ENCODE peak calls at places on chromosomes 16 and 17, in eight cellular contexts. L is esophagus muscularis mucosa, D is nephron progenitor cell, B is fibroblast of pulmonary artery, K is osteocyte, P is endodermal cell, Z is neural crest cell, X is HFFc6. H is an unnamed sample.

GRCh38 chr16:50478773-50479149 is 69.4 kb upstream of the NKD1 start:
- DNase-seq in D (no peak), B (no peak), K (no peak), Z (no peak), L (no peak), X (no peak), P (no peak), H (peak; percentile 16)

GRCh38 chr17:82330322-82331239 is 3.0 kb downstream of the SECTM1 start:
- DNase-seq in L (no peak), D (no peak), P (no peak), X (no peak), K (peak; percentile 91), Z (no peak), B (peak; percentile 81), H (peak; percentile 61)

GRCh38 chr16:53213542-53213941 is 158.8 kb downstream of the CHD9 start:
- DNase-seq in X (no peak), L (no peak), P (no peak), K (no peak), D (no peak), B (no peak), Z (no peak), H (no peak)

GRCh38 chr17:58326609-58327341 is 1.8 kb downstream of the TSPOAP1 start:
- DNase-seq in P (no peak), X (no peak), K (no peak), D (no peak), L (no peak), Z (no peak), B (no peak), H (peak; percentile 52)

GRCh38 chr16:57367111-57367752 is 5.1 kb upstream of the CX3CL1 start:
- DNase-seq in B (peak; percentile 25), X (peak; percentile 46), D (no peak), K (no peak), Z (no peak), P (no peak), L (peak; percentile 74), H (no peak)

GRCh38 chr16:70747703-70748631 is 53.0 kb downstream of the VAC14 start:
- DNase-seq in D (no peak), X (no peak), P (no peak), B (peak; percentile 21), L (no peak), K (no peak), Z (no peak), H (no peak)

GRCh38 chr17:42275527-42276358 is 448 bp downstream of the STAT5B start:
- DNase-seq in K (no peak), B (peak; percentile 59), D (no peak), P (peak; percentile 77), Z (peak; percentile 32), X (no peak), L (no peak), H (peak; percentile 51)

GRCh38 chr17:46742539-46743270 is 75.8 kb downstream of the WNT3 start:
- DNase-seq in Z (no peak), K (no peak), X (peak; percentile 90), B (peak; percentile 88), L (no peak), D (no peak), P (no peak), H (no peak)

GRCh38 chr17:57286372-57287105 is 30.2 kb downstream of the MSI2 start:
- DNase-seq in P (no peak), D (no peak), B (no peak), X (no peak), Z (no peak), K (no peak), L (no peak), H (no peak)

GRCh38 chr17:57288034-57288752 is 31.9 kb downstream of the MSI2 start:
- DNase-seq in Z (no peak), L (no peak), X (no peak), B (peak; percentile 26), D (peak; percentile 54), P (no peak), K (no peak), H (no peak)

GRCh38 chr17:57289613-57290012 is 33.3 kb downstream of the MSI2 start:
- DNase-seq in K (no peak), B (no peak), Z (no peak), X (no peak), L (no peak), D (no peak), P (no peak), H (no peak)

GRCh38 chr17:57289130-57289529 is 32.8 kb downstream of the MSI2 start:
- DNase-seq in Z (no peak), P (no peak), K (no peak), L (no peak), B (no peak), D (no peak), X (no peak), H (no peak)

DNA sequence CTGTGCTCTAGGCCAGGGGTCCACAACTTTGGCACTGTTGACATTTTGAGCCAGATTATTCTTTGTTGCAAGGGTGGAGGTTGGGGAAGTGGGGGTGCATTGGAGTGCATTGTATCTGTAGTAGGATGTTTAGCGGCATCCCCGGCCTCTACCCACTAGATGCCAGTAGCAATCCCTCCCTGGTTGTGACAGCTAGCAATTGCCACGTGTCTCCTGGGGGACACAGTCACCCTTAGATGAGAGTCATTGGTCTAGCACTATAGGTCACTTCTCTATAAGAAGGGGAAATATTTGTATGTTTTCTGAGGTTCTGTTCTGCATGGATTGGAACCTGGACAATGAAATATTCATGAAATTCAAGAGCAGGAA is 32.4 kb downstream of the MSI2 start:
- DNase-seq in P (no peak), B (no peak), D (no peak), K (no peak), Z (no peak), X (no peak), L (no peak), H (no peak)
- TF ChIP-seq CTCF in P (no peak), B (no peak), D (no peak), K (no peak), Z (no peak), X (no peak), L (no peak), H (no peak)

GRCh38 chr17:44333371-44333770 is 8.7 kb upstream of the SLC25A39 start:
- DNase-seq in K (no peak), B (no peak), D (no peak), Z (no peak), L (no peak), P (no peak), X (no peak), H (no peak)
- TF ChIP-seq CTCF in K (no peak), B (no peak), D (no peak), Z (no peak), L (no peak), P (no peak), X (no peak), H (no peak)

GRCh38 chr16:351804-352520 is 561 bp downstream of the AXIN1 start:
- DNase-seq in P (no peak), D (peak; percentile 54), L (no peak), Z (no peak), B (no peak), K (peak; percentile 85), X (no peak), H (no peak)

GRCh38 chr16:353404-354285 is 1.1 kb upstream of the AXIN1 start:
- DNase-seq in B (no peak), L (no peak), X (no peak), K (peak; percentile 85), Z (no peak), P (no peak), D (no peak), H (no peak)

GRCh38 chr16:354971-355441 is 2.5 kb upstream of the AXIN1 start:
- DNase-seq in D (no peak), P (no peak), K (no peak), L (no peak), Z (no peak), X (no peak), B (no peak), H (no peak)

GRCh38 chr16:354286-354881 is 1.9 kb upstream of the AXIN1 start:
- DNase-seq in B (no peak), Z (no peak), D (no peak), X (no peak), K (no peak), P (no peak), L (no peak), H (no peak)

DNA sequence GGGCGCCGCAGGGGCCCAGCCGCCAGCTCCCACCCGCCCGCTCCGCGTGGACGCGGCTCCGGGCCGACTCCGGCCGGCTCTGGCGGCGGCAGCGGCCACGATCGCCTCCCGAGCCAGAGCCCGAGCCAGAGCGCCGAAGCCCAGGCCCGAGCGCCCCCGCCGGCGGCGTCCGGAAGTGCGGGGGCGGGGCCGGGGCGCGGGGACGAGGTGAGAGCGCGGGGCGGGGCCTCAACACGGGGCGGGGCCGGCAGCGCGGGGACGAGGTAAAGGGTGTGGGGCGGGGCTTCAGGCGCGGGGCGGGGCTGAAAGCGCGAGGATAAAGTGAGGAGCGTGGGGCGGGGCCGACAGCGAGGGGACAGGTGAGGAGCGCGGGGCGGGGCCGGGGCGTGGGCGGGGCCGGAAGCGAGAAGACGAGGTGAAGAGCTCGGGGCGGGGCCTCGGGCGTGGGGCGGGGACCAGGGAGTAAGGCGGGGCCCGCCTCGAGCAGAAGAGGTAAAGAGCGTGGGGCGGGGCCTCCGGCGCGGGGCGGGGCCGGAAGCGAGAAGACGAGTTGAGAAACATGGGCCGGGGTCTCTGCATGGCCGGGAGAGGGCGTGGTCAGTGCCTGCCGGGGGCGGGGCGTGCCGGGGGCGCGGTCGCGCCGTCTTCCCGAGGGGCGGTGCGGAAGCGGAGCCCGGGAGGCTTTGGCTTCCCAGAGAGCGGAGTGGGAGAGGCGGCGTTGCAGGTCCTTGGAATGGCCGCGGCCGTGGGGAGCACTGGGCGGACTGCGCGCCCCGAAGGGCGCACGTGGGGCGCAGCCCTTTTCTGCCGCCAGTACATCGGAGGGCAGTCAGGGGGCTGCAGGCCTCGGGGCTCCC is at the start of gene AXIN1:
- DNase-seq in Z (peak; percentile 100), X (peak; percentile 90), D (peak; percentile 100), L (peak; percentile 100), P (peak; percentile 100), K (peak; percentile 98), B (peak; percentile 94), H (peak; percentile 96)
- TF ChIP-seq CTCF in Z (peak; percentile 68), X (peak; percentile 68), D (no peak), L (peak; percentile 46), P (peak; percentile 71), K (peak; percentile 60), B (peak; percentile 4), H (peak; percentile 57)

GRCh38 chr16:3579776-3580175 is 2.6 kb upstream of the NLRC3 start:
- DNase-seq in K (no peak), P (no peak), B (no peak), L (no peak), D (no peak), X (no peak), Z (no peak), H (no peak)
- TF ChIP-seq CTCF in K (no peak), P (no peak), B (no peak), L (no peak), D (no peak), X (no peak), Z (no peak), H (no peak)

H was measured in DND-41.